ENCODE peak calls at places on chromosomes 5 and 9, in eight cellular contexts. One of them, this sample, is unnamed.

GRCh38 chr9:121282309-121283071 is 14.5 kb downstream of the GSN start:
- DNase-seq in lower leg skin: peak; percentile 85
- DNase-seq in Right ventricle myocardium inferior: peak; percentile 91
- DNase-seq in smooth muscle cell of the brain vasculature: no peak
- DNase-seq in LoVo: no peak
- DNase-seq in activated CD4-positive, alpha-beta T cell treated with anti-CD3 and anti-CD28 coated beads, Interleukin-2, amount 50 U/mL, for 1 hour: no peak
- DNase-seq in effector memory CD8-positive, alpha-beta T cell: no peak
- DNase-seq in stimulated activated CD4-positive, alpha-beta T cell treated with anti-CD3 and anti-CD28 coated beads, Interleukin-12 subunit alpha, Interleukin-12 subunit beta, amount 100 ng/mL, for 48 hours: no peak
- DNase-seq in this sample: peak; percentile 89

GRCh38 chr5:74567351-74567870 is 73.1 kb downstream of the ENC1 start:
- DNase-seq in smooth muscle cell of the brain vasculature: no peak
- DNase-seq in stimulated activated CD4-positive, alpha-beta T cell treated with anti-CD3 and anti-CD28 coated beads, Interleukin-12 subunit alpha, Interleukin-12 subunit beta, amount 100 ng/mL, for 48 hours: no peak
- DNase-seq in activated CD4-positive, alpha-beta T cell treated with anti-CD3 and anti-CD28 coated beads, Interleukin-2, amount 50 U/mL, for 1 hour: no peak
- DNase-seq in lower leg skin: no peak
- DNase-seq in effector memory CD8-positive, alpha-beta T cell: no peak
- DNase-seq in LoVo: peak; percentile 12
- DNase-seq in Right ventricle myocardium inferior: no peak
- DNase-seq in this sample: no peak

GRCh38 chr5:40554794-40555193 is 124.9 kb upstream of the PTGER4 start:
- DNase-seq in smooth muscle cell of the brain vasculature: no peak
- DNase-seq in effector memory CD8-positive, alpha-beta T cell: no peak
- DNase-seq in stimulated activated CD4-positive, alpha-beta T cell treated with anti-CD3 and anti-CD28 coated beads, Interleukin-12 subunit alpha, Interleukin-12 subunit beta, amount 100 ng/mL, for 48 hours: no peak
- DNase-seq in activated CD4-positive, alpha-beta T cell treated with anti-CD3 and anti-CD28 coated beads, Interleukin-2, amount 50 U/mL, for 1 hour: no peak
- DNase-seq in Right ventricle myocardium inferior: no peak
- DNase-seq in lower leg skin: no peak
- DNase-seq in LoVo: peak; percentile 12
- DNase-seq in this sample: no peak

GRCh38 chr9:115198018-115198417 is 80.1 kb upstream of the TNC start:
- DNase-seq in lower leg skin: peak; percentile 45
- DNase-seq in smooth muscle cell of the brain vasculature: no peak
- DNase-seq in effector memory CD8-positive, alpha-beta T cell: no peak
- DNase-seq in stimulated activated CD4-positive, alpha-beta T cell treated with anti-CD3 and anti-CD28 coated beads, Interleukin-12 subunit alpha, Interleukin-12 subunit beta, amount 100 ng/mL, for 48 hours: no peak
- DNase-seq in activated CD4-positive, alpha-beta T cell treated with anti-CD3 and anti-CD28 coated beads, Interleukin-2, amount 50 U/mL, for 1 hour: no peak
- DNase-seq in Right ventricle myocardium inferior: no peak
- DNase-seq in LoVo: no peak
- DNase-seq in this sample: no peak

GRCh38 chr9:127185931-127186781 is 63.7 kb upstream of the ANGPTL2 start:
- DNase-seq in LoVo: no peak
- DNase-seq in effector memory CD8-positive, alpha-beta T cell: no peak
- DNase-seq in stimulated activated CD4-positive, alpha-beta T cell treated with anti-CD3 and anti-CD28 coated beads, Interleukin-12 subunit alpha, Interleukin-12 subunit beta, amount 100 ng/mL, for 48 hours: no peak
- DNase-seq in smooth muscle cell of the brain vasculature: peak; percentile 58
- DNase-seq in activated CD4-positive, alpha-beta T cell treated with anti-CD3 and anti-CD28 coated beads, Interleukin-2, amount 50 U/mL, for 1 hour: no peak
- DNase-seq in lower leg skin: peak; percentile 90
- DNase-seq in Right ventricle myocardium inferior: peak; percentile 92
- DNase-seq in this sample: peak; percentile 97

GRCh38 chr9:120619751-120620655 is 40.0 kb upstream of the CDK5RAP2 start:
- DNase-seq in activated CD4-positive, alpha-beta T cell treated with anti-CD3 and anti-CD28 coated beads, Interleukin-2, amount 50 U/mL, for 1 hour: peak; percentile 55
- DNase-seq in Right ventricle myocardium inferior: no peak
- DNase-seq in LoVo: peak; percentile 62
- DNase-seq in stimulated activated CD4-positive, alpha-beta T cell treated with anti-CD3 and anti-CD28 coated beads, Interleukin-12 subunit alpha, Interleukin-12 subunit beta, amount 100 ng/mL, for 48 hours: peak; percentile 22
- DNase-seq in smooth muscle cell of the brain vasculature: peak; percentile 55
- DNase-seq in lower leg skin: peak; percentile 56
- DNase-seq in effector memory CD8-positive, alpha-beta T cell: peak; percentile 44
- DNase-seq in this sample: peak; percentile 73

GRCh38 chr5:65986050-65986451 is 59.7 kb downstream of the ERBIN start:
- DNase-seq in lower leg skin: no peak
- DNase-seq in activated CD4-positive, alpha-beta T cell treated with anti-CD3 and anti-CD28 coated beads, Interleukin-2, amount 50 U/mL, for 1 hour: no peak
- DNase-seq in Right ventricle myocardium inferior: no peak
- DNase-seq in effector memory CD8-positive, alpha-beta T cell: no peak
- DNase-seq in smooth muscle cell of the brain vasculature: no peak
- DNase-seq in LoVo: no peak
- DNase-seq in stimulated activated CD4-positive, alpha-beta T cell treated with anti-CD3 and anti-CD28 coated beads, Interleukin-12 subunit alpha, Interleukin-12 subunit beta, amount 100 ng/mL, for 48 hours: no peak
- DNase-seq in this sample: no peak

GRCh38 chr9:128635266-128636023 is 21.2 kb downstream of the DYNC2I2 start:
- DNase-seq in LoVo: peak; percentile 99
- DNase-seq in stimulated activated CD4-positive, alpha-beta T cell treated with anti-CD3 and anti-CD28 coated beads, Interleukin-12 subunit alpha, Interleukin-12 subunit beta, amount 100 ng/mL, for 48 hours: no peak
- DNase-seq in lower leg skin: peak; percentile 82
- DNase-seq in smooth muscle cell of the brain vasculature: peak; percentile 71
- DNase-seq in activated CD4-positive, alpha-beta T cell treated with anti-CD3 and anti-CD28 coated beads, Interleukin-2, amount 50 U/mL, for 1 hour: no peak
- DNase-seq in effector memory CD8-positive, alpha-beta T cell: no peak
- DNase-seq in Right ventricle myocardium inferior: peak; percentile 91
- DNase-seq in this sample: peak; percentile 91

GRCh38 chr5:10366310-10367297 is 13.1 kb downstream of the MARCHF6 start:
- DNase-seq in smooth muscle cell of the brain vasculature: no peak
- DNase-seq in effector memory CD8-positive, alpha-beta T cell: no peak
- DNase-seq in lower leg skin: no peak
- DNase-seq in stimulated activated CD4-positive, alpha-beta T cell treated with anti-CD3 and anti-CD28 coated beads, Interleukin-12 subunit alpha, Interleukin-12 subunit beta, amount 100 ng/mL, for 48 hours: no peak
- DNase-seq in activated CD4-positive, alpha-beta T cell treated with anti-CD3 and anti-CD28 coated beads, Interleukin-2, amount 50 U/mL, for 1 hour: no peak
- DNase-seq in LoVo: peak; percentile 68
- DNase-seq in Right ventricle myocardium inferior: no peak
- DNase-seq in this sample: no peak

GRCh38 chr5:125129151-125129806 is 382.8 kb upstream of the ZNF608 start:
- DNase-seq in smooth muscle cell of the brain vasculature: no peak
- DNase-seq in effector memory CD8-positive, alpha-beta T cell: no peak
- DNase-seq in stimulated activated CD4-positive, alpha-beta T cell treated with anti-CD3 and anti-CD28 coated beads, Interleukin-12 subunit alpha, Interleukin-12 subunit beta, amount 100 ng/mL, for 48 hours: no peak
- DNase-seq in activated CD4-positive, alpha-beta T cell treated with anti-CD3 and anti-CD28 coated beads, Interleukin-2, amount 50 U/mL, for 1 hour: no peak
- DNase-seq in Right ventricle myocardium inferior: no peak
- DNase-seq in lower leg skin: no peak
- DNase-seq in LoVo: no peak
- DNase-seq in this sample: no peak

GRCh38 chr5:43418561-43418960 is 6.4 kb upstream of the CCL28 start:
- DNase-seq in stimulated activated CD4-positive, alpha-beta T cell treated with anti-CD3 and anti-CD28 coated beads, Interleukin-12 subunit alpha, Interleukin-12 subunit beta, amount 100 ng/mL, for 48 hours: no peak
- DNase-seq in smooth muscle cell of the brain vasculature: no peak
- DNase-seq in lower leg skin: no peak
- DNase-seq in activated CD4-positive, alpha-beta T cell treated with anti-CD3 and anti-CD28 coated beads, Interleukin-2, amount 50 U/mL, for 1 hour: no peak
- DNase-seq in effector memory CD8-positive, alpha-beta T cell: no peak
- DNase-seq in LoVo: no peak
- DNase-seq in Right ventricle myocardium inferior: no peak
- DNase-seq in this sample: no peak

GRCh38 chr5:10632110-10632903 is 68.4 kb downstream of the ANKRD33B start:
- DNase-seq in activated CD4-positive, alpha-beta T cell treated with anti-CD3 and anti-CD28 coated beads, Interleukin-2, amount 50 U/mL, for 1 hour: no peak
- DNase-seq in effector memory CD8-positive, alpha-beta T cell: peak; percentile 2
- DNase-seq in smooth muscle cell of the brain vasculature: no peak
- DNase-seq in stimulated activated CD4-positive, alpha-beta T cell treated with anti-CD3 and anti-CD28 coated beads, Interleukin-12 subunit alpha, Interleukin-12 subunit beta, amount 100 ng/mL, for 48 hours: peak; percentile 57
- DNase-seq in lower leg skin: no peak
- DNase-seq in Right ventricle myocardium inferior: no peak
- DNase-seq in LoVo: no peak
- DNase-seq in this sample: no peak

GRCh38 chr9:95218790-95219189 is 98.7 kb downstream of the FANCC start:
- DNase-seq in LoVo: no peak
- DNase-seq in smooth muscle cell of the brain vasculature: no peak
- DNase-seq in stimulated activated CD4-positive, alpha-beta T cell treated with anti-CD3 and anti-CD28 coated beads, Interleukin-12 subunit alpha, Interleukin-12 subunit beta, amount 100 ng/mL, for 48 hours: no peak
- DNase-seq in lower leg skin: no peak
- DNase-seq in Right ventricle myocardium inferior: no peak
- DNase-seq in activated CD4-positive, alpha-beta T cell treated with anti-CD3 and anti-CD28 coated beads, Interleukin-2, amount 50 U/mL, for 1 hour: no peak
- DNase-seq in effector memory CD8-positive, alpha-beta T cell: no peak
- DNase-seq in this sample: no peak

GRCh38 chr5:177474845-177475562 is 1.6 kb upstream of the DBN1 start:
- DNase-seq in Right ventricle myocardium inferior: no peak
- DNase-seq in stimulated activated CD4-positive, alpha-beta T cell treated with anti-CD3 and anti-CD28 coated beads, Interleukin-12 subunit alpha, Interleukin-12 subunit beta, amount 100 ng/mL, for 48 hours: no peak
- DNase-seq in LoVo: no peak
- DNase-seq in smooth muscle cell of the brain vasculature: no peak
- DNase-seq in lower leg skin: no peak
- DNase-seq in activated CD4-positive, alpha-beta T cell treated with anti-CD3 and anti-CD28 coated beads, Interleukin-2, amount 50 U/mL, for 1 hour: no peak
- DNase-seq in effector memory CD8-positive, alpha-beta T cell: no peak
- DNase-seq in this sample: no peak

GRCh38 chr9:38641985-38642864 is 21.8 kb upstream of the ANKRD18A start:
- DNase-seq in smooth muscle cell of the brain vasculature: peak; percentile 50
- DNase-seq in Right ventricle myocardium inferior: no peak
- DNase-seq in activated CD4-positive, alpha-beta T cell treated with anti-CD3 and anti-CD28 coated beads, Interleukin-2, amount 50 U/mL, for 1 hour: no peak
- DNase-seq in lower leg skin: no peak
- DNase-seq in stimulated activated CD4-positive, alpha-beta T cell treated with anti-CD3 and anti-CD28 coated beads, Interleukin-12 subunit alpha, Interleukin-12 subunit beta, amount 100 ng/mL, for 48 hours: no peak
- DNase-seq in LoVo: peak; percentile 38
- DNase-seq in effector memory CD8-positive, alpha-beta T cell: no peak
- DNase-seq in this sample: no peak

GRCh38 chr9:82706781-82707180 is 356.2 kb downstream of the RASEF start:
- DNase-seq in Right ventricle myocardium inferior: no peak
- DNase-seq in stimulated activated CD4-positive, alpha-beta T cell treated with anti-CD3 and anti-CD28 coated beads, Interleukin-12 subunit alpha, Interleukin-12 subunit beta, amount 100 ng/mL, for 48 hours: no peak
- DNase-seq in effector memory CD8-positive, alpha-beta T cell: no peak
- DNase-seq in smooth muscle cell of the brain vasculature: no peak
- DNase-seq in LoVo: no peak
- DNase-seq in activated CD4-positive, alpha-beta T cell treated with anti-CD3 and anti-CD28 coated beads, Interleukin-2, amount 50 U/mL, for 1 hour: no peak
- DNase-seq in lower leg skin: no peak
- DNase-seq in this sample: no peak

GRCh38 chr5:96729156-96729555 is 67.0 kb downstream of the CAST start:
- DNase-seq in LoVo: no peak
- DNase-seq in Right ventricle myocardium inferior: no peak
- DNase-seq in activated CD4-positive, alpha-beta T cell treated with anti-CD3 and anti-CD28 coated beads, Interleukin-2, amount 50 U/mL, for 1 hour: no peak
- DNase-seq in effector memory CD8-positive, alpha-beta T cell: no peak
- DNase-seq in lower leg skin: no peak
- DNase-seq in stimulated activated CD4-positive, alpha-beta T cell treated with anti-CD3 and anti-CD28 coated beads, Interleukin-12 subunit alpha, Interleukin-12 subunit beta, amount 100 ng/mL, for 48 hours: no peak
- DNase-seq in smooth muscle cell of the brain vasculature: no peak
- DNase-seq in this sample: no peak

GRCh38 chr5:172035039-172035438 is 28.6 kb upstream of the FBXW11 start:
- DNase-seq in lower leg skin: no peak
- DNase-seq in Right ventricle myocardium inferior: no peak
- DNase-seq in smooth muscle cell of the brain vasculature: no peak
- DNase-seq in effector memory CD8-positive, alpha-beta T cell: no peak
- DNase-seq in LoVo: no peak
- DNase-seq in stimulated activated CD4-positive, alpha-beta T cell treated with anti-CD3 and anti-CD28 coated beads, Interleukin-12 subunit alpha, Interleukin-12 subunit beta, amount 100 ng/mL, for 48 hours: no peak
- DNase-seq in activated CD4-positive, alpha-beta T cell treated with anti-CD3 and anti-CD28 coated beads, Interleukin-2, amount 50 U/mL, for 1 hour: no peak
- DNase-seq in this sample: no peak

GRCh38 chr9:17462869-17463464 is 115.9 kb upstream of the SH3GL2 start:
- DNase-seq in smooth muscle cell of the brain vasculature: peak; percentile 51
- DNase-seq in stimulated activated CD4-positive, alpha-beta T cell treated with anti-CD3 and anti-CD28 coated beads, Interleukin-12 subunit alpha, Interleukin-12 subunit beta, amount 100 ng/mL, for 48 hours: no peak
- DNase-seq in LoVo: peak; percentile 57
- DNase-seq in Right ventricle myocardium inferior: no peak
- DNase-seq in lower leg skin: peak; percentile 26
- DNase-seq in activated CD4-positive, alpha-beta T cell treated with anti-CD3 and anti-CD28 coated beads, Interleukin-2, amount 50 U/mL, for 1 hour: no peak
- DNase-seq in effector memory CD8-positive, alpha-beta T cell: no peak
- DNase-seq in this sample: no peak

GRCh38 chr9:22237497-22238363 is 208.9 kb upstream of the DMRTA1 start:
- DNase-seq in effector memory CD8-positive, alpha-beta T cell: no peak
- DNase-seq in LoVo: peak; percentile 75
- DNase-seq in Right ventricle myocardium inferior: no peak
- DNase-seq in smooth muscle cell of the brain vasculature: no peak
- DNase-seq in stimulated activated CD4-positive, alpha-beta T cell treated with anti-CD3 and anti-CD28 coated beads, Interleukin-12 subunit alpha, Interleukin-12 subunit beta, amount 100 ng/mL, for 48 hours: no peak
- DNase-seq in activated CD4-positive, alpha-beta T cell treated with anti-CD3 and anti-CD28 coated beads, Interleukin-2, amount 50 U/mL, for 1 hour: no peak
- DNase-seq in lower leg skin: no peak
- DNase-seq in this sample: no peak

GRCh38 chr5:127014573-127014972 is 15.8 kb downstream of the MARCHF3 start:
- DNase-seq in lower leg skin: no peak
- DNase-seq in effector memory CD8-positive, alpha-beta T cell: no peak
- DNase-seq in LoVo: no peak
- DNase-seq in stimulated activated CD4-positive, alpha-beta T cell treated with anti-CD3 and anti-CD28 coated beads, Interleukin-12 subunit alpha, Interleukin-12 subunit beta, amount 100 ng/mL, for 48 hours: no peak
- DNase-seq in smooth muscle cell of the brain vasculature: no peak
- DNase-seq in Right ventricle myocardium inferior: no peak
- DNase-seq in activated CD4-positive, alpha-beta T cell treated with anti-CD3 and anti-CD28 coated beads, Interleukin-2, amount 50 U/mL, for 1 hour: no peak
- DNase-seq in this sample: no peak

GRCh38 chr9:136609838-136610311 is 52.8 kb upstream of the EGFL7 start:
- DNase-seq in smooth muscle cell of the brain vasculature: no peak
- DNase-seq in Right ventricle myocardium inferior: no peak
- DNase-seq in lower leg skin: no peak
- DNase-seq in stimulated activated CD4-positive, alpha-beta T cell treated with anti-CD3 and anti-CD28 coated beads, Interleukin-12 subunit alpha, Interleukin-12 subunit beta, amount 100 ng/mL, for 48 hours: no peak
- DNase-seq in effector memory CD8-positive, alpha-beta T cell: no peak
- DNase-seq in LoVo: no peak
- DNase-seq in activated CD4-positive, alpha-beta T cell treated with anti-CD3 and anti-CD28 coated beads, Interleukin-2, amount 50 U/mL, for 1 hour: no peak
- DNase-seq in this sample: no peak

GRCh38 chr5:8598356-8598755 is 729.4 kb downstream of the MTRR start:
- DNase-seq in LoVo: no peak
- DNase-seq in Right ventricle myocardium inferior: no peak
- DNase-seq in smooth muscle cell of the brain vasculature: no peak
- DNase-seq in stimulated activated CD4-positive, alpha-beta T cell treated with anti-CD3 and anti-CD28 coated beads, Interleukin-12 subunit alpha, Interleukin-12 subunit beta, amount 100 ng/mL, for 48 hours: no peak
- DNase-seq in lower leg skin: no peak
- DNase-seq in activated CD4-positive, alpha-beta T cell treated with anti-CD3 and anti-CD28 coated beads, Interleukin-2, amount 50 U/mL, for 1 hour: no peak
- DNase-seq in effector memory CD8-positive, alpha-beta T cell: no peak
- DNase-seq in this sample: no peak

GRCh38 chr5:146751781-146752401 is 126.7 kb downstream of the PPP2R2B start:
- DNase-seq in activated CD4-positive, alpha-beta T cell treated with anti-CD3 and anti-CD28 coated beads, Interleukin-2, amount 50 U/mL, for 1 hour: peak; percentile 24
- DNase-seq in Right ventricle myocardium inferior: no peak
- DNase-seq in effector memory CD8-positive, alpha-beta T cell: peak; percentile 74
- DNase-seq in lower leg skin: no peak
- DNase-seq in LoVo: no peak
- DNase-seq in smooth muscle cell of the brain vasculature: no peak
- DNase-seq in stimulated activated CD4-positive, alpha-beta T cell treated with anti-CD3 and anti-CD28 coated beads, Interleukin-12 subunit alpha, Interleukin-12 subunit beta, amount 100 ng/mL, for 48 hours: peak; percentile 29
- DNase-seq in this sample: no peak

GRCh38 chr5:151238303-151238741 is 14.4 kb upstream of the CCDC69 start:
- DNase-seq in Right ventricle myocardium inferior: no peak
- DNase-seq in lower leg skin: no peak
- DNase-seq in LoVo: no peak
- DNase-seq in smooth muscle cell of the brain vasculature: no peak
- DNase-seq in stimulated activated CD4-positive, alpha-beta T cell treated with anti-CD3 and anti-CD28 coated beads, Interleukin-12 subunit alpha, Interleukin-12 subunit beta, amount 100 ng/mL, for 48 hours: no peak
- DNase-seq in effector memory CD8-positive, alpha-beta T cell: no peak
- DNase-seq in activated CD4-positive, alpha-beta T cell treated with anti-CD3 and anti-CD28 coated beads, Interleukin-2, amount 50 U/mL, for 1 hour: no peak
- DNase-seq in this sample: peak; percentile 65

GRCh38 chr9:87567566-87567965 is 69.9 kb downstream of the DAPK1 start:
- DNase-seq in activated CD4-positive, alpha-beta T cell treated with anti-CD3 and anti-CD28 coated beads, Interleukin-2, amount 50 U/mL, for 1 hour: no peak
- DNase-seq in Right ventricle myocardium inferior: no peak
- DNase-seq in stimulated activated CD4-positive, alpha-beta T cell treated with anti-CD3 and anti-CD28 coated beads, Interleukin-12 subunit alpha, Interleukin-12 subunit beta, amount 100 ng/mL, for 48 hours: no peak
- DNase-seq in smooth muscle cell of the brain vasculature: no peak
- DNase-seq in LoVo: peak; percentile 42
- DNase-seq in lower leg skin: no peak
- DNase-seq in effector memory CD8-positive, alpha-beta T cell: no peak
- DNase-seq in this sample: no peak

GRCh38 chr5:62214701-62215100 is 91.3 kb upstream of the KIF2A start:
- DNase-seq in LoVo: peak; percentile 11
- DNase-seq in stimulated activated CD4-positive, alpha-beta T cell treated with anti-CD3 and anti-CD28 coated beads, Interleukin-12 subunit alpha, Interleukin-12 subunit beta, amount 100 ng/mL, for 48 hours: no peak
- DNase-seq in Right ventricle myocardium inferior: no peak
- DNase-seq in smooth muscle cell of the brain vasculature: no peak
- DNase-seq in lower leg skin: no peak
- DNase-seq in effector memory CD8-positive, alpha-beta T cell: no peak
- DNase-seq in activated CD4-positive, alpha-beta T cell treated with anti-CD3 and anti-CD28 coated beads, Interleukin-2, amount 50 U/mL, for 1 hour: no peak
- DNase-seq in this sample: no peak

GRCh38 chr9:114426046-114426948 is 38.5 kb upstream of the AKNA start:
- DNase-seq in LoVo: no peak
- DNase-seq in stimulated activated CD4-positive, alpha-beta T cell treated with anti-CD3 and anti-CD28 coated beads, Interleukin-12 subunit alpha, Interleukin-12 subunit beta, amount 100 ng/mL, for 48 hours: no peak
- DNase-seq in smooth muscle cell of the brain vasculature: no peak
- DNase-seq in effector memory CD8-positive, alpha-beta T cell: no peak
- DNase-seq in activated CD4-positive, alpha-beta T cell treated with anti-CD3 and anti-CD28 coated beads, Interleukin-2, amount 50 U/mL, for 1 hour: no peak
- DNase-seq in Right ventricle myocardium inferior: no peak
- DNase-seq in lower leg skin: no peak
- DNase-seq in this sample: no peak

GRCh38 chr5:73858786-73859185 is 232.8 kb downstream of the ARHGEF28 start:
- DNase-seq in lower leg skin: no peak
- DNase-seq in Right ventricle myocardium inferior: no peak
- DNase-seq in LoVo: no peak
- DNase-seq in effector memory CD8-positive, alpha-beta T cell: no peak
- DNase-seq in smooth muscle cell of the brain vasculature: no peak
- DNase-seq in stimulated activated CD4-positive, alpha-beta T cell treated with anti-CD3 and anti-CD28 coated beads, Interleukin-12 subunit alpha, Interleukin-12 subunit beta, amount 100 ng/mL, for 48 hours: no peak
- DNase-seq in activated CD4-positive, alpha-beta T cell treated with anti-CD3 and anti-CD28 coated beads, Interleukin-2, amount 50 U/mL, for 1 hour: no peak
- DNase-seq in this sample: no peak

GRCh38 chr5:177382423-177383029 is 1.7 kb upstream of the SLC34A1 start:
- DNase-seq in stimulated activated CD4-positive, alpha-beta T cell treated with anti-CD3 and anti-CD28 coated beads, Interleukin-12 subunit alpha, Interleukin-12 subunit beta, amount 100 ng/mL, for 48 hours: no peak
- DNase-seq in Right ventricle myocardium inferior: no peak
- DNase-seq in LoVo: no peak
- DNase-seq in smooth muscle cell of the brain vasculature: no peak
- DNase-seq in effector memory CD8-positive, alpha-beta T cell: no peak
- DNase-seq in lower leg skin: no peak
- DNase-seq in activated CD4-positive, alpha-beta T cell treated with anti-CD3 and anti-CD28 coated beads, Interleukin-2, amount 50 U/mL, for 1 hour: no peak
- DNase-seq in this sample: no peak

GRCh38 chr9:135344915-135345500 is 134.6 kb upstream of the PPP1R26 start:
- DNase-seq in Right ventricle myocardium inferior: peak; percentile 34
- DNase-seq in effector memory CD8-positive, alpha-beta T cell: no peak
- DNase-seq in stimulated activated CD4-positive, alpha-beta T cell treated with anti-CD3 and anti-CD28 coated beads, Interleukin-12 subunit alpha, Interleukin-12 subunit beta, amount 100 ng/mL, for 48 hours: no peak
- DNase-seq in lower leg skin: no peak
- DNase-seq in smooth muscle cell of the brain vasculature: no peak
- DNase-seq in activated CD4-positive, alpha-beta T cell treated with anti-CD3 and anti-CD28 coated beads, Interleukin-2, amount 50 U/mL, for 1 hour: no peak
- DNase-seq in LoVo: no peak
- DNase-seq in this sample: no peak

GRCh38 chr5:151221574-151221973 is 2.3 kb downstream of the CCDC69 start:
- DNase-seq in activated CD4-positive, alpha-beta T cell treated with anti-CD3 and anti-CD28 coated beads, Interleukin-2, amount 50 U/mL, for 1 hour: no peak
- DNase-seq in LoVo: no peak
- DNase-seq in lower leg skin: no peak
- DNase-seq in Right ventricle myocardium inferior: no peak
- DNase-seq in smooth muscle cell of the brain vasculature: no peak
- DNase-seq in stimulated activated CD4-positive, alpha-beta T cell treated with anti-CD3 and anti-CD28 coated beads, Interleukin-12 subunit alpha, Interleukin-12 subunit beta, amount 100 ng/mL, for 48 hours: no peak
- DNase-seq in effector memory CD8-positive, alpha-beta T cell: no peak
- DNase-seq in this sample: no peak

GRCh38 chr5:140176028-140176382 is 1.0 kb downstream of the CYSTM1 start:
- DNase-seq in stimulated activated CD4-positive, alpha-beta T cell treated with anti-CD3 and anti-CD28 coated beads, Interleukin-12 subunit alpha, Interleukin-12 subunit beta, amount 100 ng/mL, for 48 hours: no peak
- DNase-seq in activated CD4-positive, alpha-beta T cell treated with anti-CD3 and anti-CD28 coated beads, Interleukin-2, amount 50 U/mL, for 1 hour: no peak
- DNase-seq in LoVo: no peak
- DNase-seq in lower leg skin: no peak
- DNase-seq in effector memory CD8-positive, alpha-beta T cell: no peak
- DNase-seq in Right ventricle myocardium inferior: no peak
- DNase-seq in smooth muscle cell of the brain vasculature: no peak
- DNase-seq in this sample: no peak

GRCh38 chr5:108858959-108859358 is 111.3 kb downstream of the FER start:
- DNase-seq in lower leg skin: no peak
- DNase-seq in stimulated activated CD4-positive, alpha-beta T cell treated with anti-CD3 and anti-CD28 coated beads, Interleukin-12 subunit alpha, Interleukin-12 subunit beta, amount 100 ng/mL, for 48 hours: no peak
- DNase-seq in activated CD4-positive, alpha-beta T cell treated with anti-CD3 and anti-CD28 coated beads, Interleukin-2, amount 50 U/mL, for 1 hour: no peak
- DNase-seq in Right ventricle myocardium inferior: no peak
- DNase-seq in LoVo: no peak
- DNase-seq in effector memory CD8-positive, alpha-beta T cell: no peak
- DNase-seq in smooth muscle cell of the brain vasculature: no peak
- DNase-seq in this sample: no peak

This sample was measured in right atrium auricular region.